ENCODE peak calls at places on chromosomes 7 and 10, in seven cellular contexts. G, Y, V, F, K, O and N are unnamed samples.

GRCh38 chr7:105010538-105011523 is 3.2 kb upstream of the KMT2E start:
- DNase-seq in Y (no peak), V (peak; percentile 51), F (no peak), K (no peak), O (no peak), G (no peak), N (no peak)

GRCh38 chr10:22427101-22427500 is 81.8 kb downstream of the SPAG6 start:
- DNase-seq in O (no peak), K (no peak), V (peak; percentile 45), F (peak; percentile 72), Y (no peak), G (no peak), N (no peak)

GRCh38 chr7:5470721-5471311 is 47.2 kb upstream of the TNRC18 start:
- DNase-seq in V (no peak), Y (peak; percentile 61), O (no peak), F (no peak), G (no peak), K (no peak), N (no peak)

GRCh38 chr7:55545496-55545895 is 26.8 kb downstream of the VOPP1 start:
- DNase-seq in O (no peak), K (no peak), F (peak; percentile 33), Y (no peak), G (no peak), V (no peak), N (no peak)

GRCh38 chr10:128047337-128047736 is 78.9 kb downstream of the MKI67 start:
- DNase-seq in V (peak; percentile 92), O (peak; percentile 92), G (no peak), K (peak; percentile 95), Y (no peak), F (peak; percentile 10), N (no peak)

GRCh38 chr10:67282871-67283270 is 357.0 kb downstream of the LRRTM3 start:
- DNase-seq in F (no peak), V (no peak), O (no peak), K (no peak), Y (no peak), G (no peak), N (no peak)

GRCh38 chr7:74269757-74270277 is 15.6 kb upstream of the RFC2 start:
- DNase-seq in V (peak; percentile 92), G (no peak), O (peak; percentile 80), Y (peak; percentile 59), F (peak; percentile 70), K (peak; percentile 90), N (no peak)

GRCh38 chr10:58280485-58280884 is 11.5 kb downstream of the CISD1 start:
- DNase-seq in Y (no peak), K (no peak), F (no peak), G (no peak), V (no peak), O (no peak), N (no peak)

GRCh38 chr7:33157311-33157710 is 27.9 kb downstream of the BBS9 start:
- DNase-seq in K (no peak), Y (no peak), F (no peak), O (no peak), G (no peak), V (no peak), N (no peak)

GRCh38 chr10:101889256-101890210 is 45.9 kb upstream of the KCNIP2 start:
- DNase-seq in F (peak; percentile 73), Y (peak; percentile 69), O (no peak), K (peak; percentile 80), G (peak; percentile 35), V (peak; percentile 90), N (peak; percentile 35)
- TF ChIP-seq CTCF in F (peak; percentile 93), Y (peak; percentile 73), O (peak; percentile 85), K (peak; percentile 97), G (peak; percentile 91), V (peak; percentile 87), N (peak; percentile 84)

GRCh38 chr10:88401671-88402347 is 181.3 kb downstream of the RNLS start:
- DNase-seq in G (no peak), Y (no peak), K (no peak), O (no peak), F (no peak), V (no peak), N (no peak)
- TF ChIP-seq CTCF in G (peak; percentile 41), Y (no peak), K (peak; percentile 36), O (peak; percentile 63), F (peak; percentile 43), V (no peak), N (no peak)

GRCh38 chr7:147570390-147570789 is 1020.2 kb upstream of the C7orf33 start:
- DNase-seq in V (no peak), G (no peak), F (no peak), K (no peak), O (no peak), Y (no peak), N (no peak)

GRCh38 chr7:147567043-147567442 is 1023.5 kb upstream of the C7orf33 start:
- DNase-seq in F (no peak), O (no peak), G (no peak), Y (no peak), V (no peak), K (no peak), N (no peak)

GRCh38 chr7:147569514-147569913 is 1021.1 kb upstream of the C7orf33 start:
- DNase-seq in K (no peak), O (no peak), Y (no peak), F (no peak), G (no peak), V (no peak), N (no peak)

GRCh38 chr7:147563669-147564068 is 1026.9 kb upstream of the C7orf33 start:
- DNase-seq in V (no peak), G (no peak), O (no peak), Y (no peak), K (no peak), F (no peak), N (no peak)

DNA sequence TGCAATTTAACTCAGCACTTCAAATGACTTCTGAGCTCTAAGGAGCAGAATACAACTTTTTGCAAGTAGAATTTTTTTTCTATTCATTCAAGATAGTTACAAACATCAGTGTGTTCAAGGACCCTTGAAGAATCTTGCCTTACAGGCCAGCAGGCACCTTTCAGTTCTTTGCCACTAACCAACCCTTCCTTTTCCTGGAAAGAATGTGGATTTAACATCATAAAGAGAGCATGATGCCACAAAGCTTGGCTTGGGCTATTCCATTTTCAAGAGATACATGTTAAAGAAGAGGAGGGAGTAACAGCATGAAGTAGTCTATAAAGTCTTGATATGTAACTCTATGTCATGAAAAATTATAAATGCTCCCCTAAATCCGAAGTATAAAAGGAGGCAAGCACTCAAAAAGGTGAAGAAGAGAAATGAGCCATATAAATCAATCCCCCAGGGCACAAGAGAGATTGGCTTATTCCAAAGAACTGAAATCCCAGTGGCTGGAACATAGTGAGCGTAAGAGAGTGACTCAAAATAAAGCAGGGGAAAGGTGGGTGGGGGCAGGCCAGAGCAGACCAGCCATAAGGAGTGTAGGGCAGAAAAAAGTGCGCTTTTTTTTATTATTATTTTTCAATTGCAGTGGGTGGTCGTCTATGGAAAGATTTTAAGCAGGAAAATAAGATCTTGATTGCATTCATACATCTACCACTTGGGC is 1025.6 kb upstream of the C7orf33 start:
- DNase-seq in K (no peak), V (no peak), F (no peak), Y (no peak), O (no peak), G (no peak), N (no peak)
- TF ChIP-seq CTCF in K (no peak), V (no peak), F (no peak), Y (no peak), O (no peak), G (no peak), N (no peak)

DNA sequence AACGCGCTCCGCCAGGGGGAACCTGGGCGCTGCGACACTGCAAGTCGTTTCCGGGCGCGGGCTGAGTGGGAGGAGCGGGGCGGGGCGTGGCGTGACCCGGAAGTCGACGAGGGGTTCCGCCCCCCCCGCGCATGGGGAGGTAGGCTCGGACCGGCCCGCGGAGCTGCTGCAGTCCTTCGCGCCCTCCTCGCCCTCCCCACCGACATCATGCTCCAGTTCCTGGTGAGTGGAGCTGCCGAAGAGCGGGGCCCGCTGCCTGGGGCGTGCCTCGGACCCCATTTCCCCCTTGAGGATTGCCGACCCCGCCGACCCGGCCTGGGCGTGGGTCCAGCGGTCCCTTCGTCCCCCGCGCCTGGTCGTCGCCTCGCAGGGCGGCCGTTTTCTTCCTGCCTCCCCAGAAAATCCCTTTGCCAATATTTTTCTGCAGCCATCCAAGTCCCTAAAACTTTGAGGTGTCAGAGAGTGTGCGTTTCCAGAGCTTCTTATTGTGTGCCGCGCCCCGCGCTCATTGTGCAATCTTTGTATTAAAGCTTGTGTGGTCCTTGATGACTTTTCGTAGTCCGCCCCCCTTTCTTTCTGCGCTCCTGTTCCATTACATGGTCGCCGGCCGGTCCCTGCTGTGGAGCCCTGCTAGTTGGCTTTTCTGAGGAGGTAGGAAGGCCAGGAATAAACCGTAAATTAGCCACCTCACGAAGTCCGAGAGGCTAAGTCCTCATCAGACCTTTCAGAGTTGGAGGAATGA is at the start of gene STMP1:
- DNase-seq in K (peak; percentile 96), G (peak; percentile 87), Y (peak; percentile 95), O (peak; percentile 95), F (peak; percentile 97), V (peak; percentile 98), N (peak; percentile 96)
- TF ChIP-seq CTCF in K (no peak), G (peak; percentile 68), Y (peak; percentile 89), O (peak; percentile 26), F (no peak), V (peak; percentile 68), N (peak; percentile 88)

DNA sequence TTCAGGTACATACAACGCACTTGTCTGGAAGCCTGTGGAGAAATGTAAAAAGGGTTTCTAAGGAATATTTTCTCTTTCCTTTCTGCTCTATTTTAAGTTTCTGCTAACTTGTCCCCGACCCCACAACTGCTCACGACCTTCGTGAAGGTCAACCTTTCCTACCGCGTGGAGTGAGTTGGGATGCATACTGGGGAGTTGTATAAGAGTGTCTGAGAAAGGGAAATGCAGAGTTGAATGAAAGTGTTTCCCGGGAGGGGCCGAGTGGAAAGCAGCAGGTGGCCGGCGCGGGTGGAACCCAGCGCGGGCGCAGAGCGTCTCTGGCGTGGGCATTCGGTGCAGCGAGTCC is 17.9 kb upstream of the ACBD5 start:
- DNase-seq in F (no peak), O (no peak), V (no peak), G (no peak), Y (no peak), K (no peak), N (no peak)
- TF ChIP-seq CTCF in F (no peak), O (no peak), V (no peak), G (no peak), Y (no peak), K (no peak), N (no peak)

DNA sequence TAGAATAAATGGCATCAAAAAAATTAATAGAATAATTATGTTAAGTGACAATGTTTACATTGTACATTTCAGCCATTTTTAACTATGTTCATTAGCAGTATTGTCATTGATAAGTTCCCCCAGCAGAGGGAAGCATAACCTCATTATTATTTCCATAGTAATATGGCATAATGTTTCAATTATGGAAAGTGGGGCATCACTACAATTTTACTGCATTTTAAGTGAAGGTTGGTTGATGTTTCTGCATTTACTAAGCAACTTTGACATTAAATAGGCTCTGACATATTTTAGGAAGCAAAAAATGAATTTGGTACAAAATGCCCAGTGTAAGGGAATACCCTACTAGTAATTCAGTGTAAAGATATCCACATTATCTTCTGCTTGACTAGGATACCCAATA is 218.3 kb downstream of the SEMA3A start:
- DNase-seq in F (peak; percentile 35), V (peak; percentile 43), O (no peak), K (no peak), G (no peak), Y (no peak), N (no peak)
- TF ChIP-seq CTCF in F (peak; percentile 84), V (peak; percentile 37), O (peak; percentile 81), K (peak; percentile 77), G (peak; percentile 28), Y (peak; percentile 80), N (peak; percentile 79)

GRCh38 chr7:117171106-117171505 is 151.8 kb downstream of the WNT2 start:
- DNase-seq in O (no peak), F (peak; percentile 13), G (no peak), V (no peak), K (peak; percentile 36), Y (no peak), N (no peak)
- TF ChIP-seq CTCF in O (no peak), F (no peak), G (no peak), V (no peak), K (peak; percentile 54), Y (no peak), N (no peak)